ENCODE peak calls at places on chromosome 15, in nine cellular contexts. F is CD8-positive, alpha-beta T cell; J is right lobe of liver; S is GM23248; G is suprapubic skin; O is ovary; C is body of pancreas; N is fibroblast of lung; Y is uterus. Q is an unnamed sample. For H3K4me1, the result is how much of the 10 kb centered on the place peaks cover.

GRCh38 chr15:42695527-42696071 is 41.3 kb downstream of the CDAN1 start:
- DNase-seq in Y (no peak), O (no peak), J (no peak), S (no peak), C (no peak), G (no peak), N (no peak), F (no peak), Q (no peak)

GRCh38 chr15:62706361-62706760 is 336.2 kb upstream of the TPM1 start:
- DNase-seq in O (no peak), F (no peak), J (no peak), Y (no peak), G (no peak), C (no peak), S (no peak), N (peak), Q (no peak)

GRCh38 chr15:69758810-69759410 is 306.3 kb downstream of the RPLP1 start:
- DNase-seq in S (peak), F (peak), G (no peak), C (peak), J (peak), Y (no peak), O (no peak), N (peak), Q (peak)

GRCh38 chr15:40847225-40847961 is 3.5 kb downstream of the SPINT1 start:
- DNase-seq in Y (no peak), O (no peak), J (peak), F (no peak), G (no peak), N (no peak), S (no peak), C (peak), Q (peak)

GRCh38 chr15:67419705-67420104 is 101.2 kb upstream of the C15orf61 start:
- DNase-seq in C (no peak), Y (no peak), S (no peak), F (no peak), G (no peak), N (no peak), O (no peak), J (no peak), Q (no peak)

GRCh38 chr15:100309984-100310291 is 31.8 kb downstream of the ADAMTS17 start:
- DNase-seq in F (no peak), G (no peak), C (no peak), S (no peak), O (no peak), N (no peak), J (no peak), Y (no peak), Q (no peak)

GRCh38 chr15:60004846-60005351 is 788 bp downstream of the FOXB1 start:
- DNase-seq in G (no peak), Y (no peak), O (no peak), C (no peak), J (peak), F (no peak), S (peak), N (peak), Q (no peak)

GRCh38 chr15:61584410-61584809 is 355.3 kb upstream of the RORA start:
- DNase-seq in S (peak), G (no peak), C (no peak), Y (no peak), O (no peak), J (no peak), F (no peak), N (peak), Q (no peak)

GRCh38 chr15:79003301-79003700 is 58.5 kb upstream of the CTSH start:
- DNase-seq in N (no peak), G (no peak), S (peak), C (no peak), F (no peak), J (no peak), O (no peak), Y (no peak), Q (no peak)

GRCh38 chr15:99911824-99912223 is 178.6 kb upstream of the LYSMD4 start:
- DNase-seq in N (peak), S (peak), G (no peak), C (no peak), Y (no peak), F (no peak), O (no peak), J (no peak), Q (no peak)

GRCh38 chr15:41934843-41935242 is 37.5 kb downstream of the EHD4 start:
- DNase-seq in N (no peak), Y (no peak), F (peak), G (no peak), C (peak), S (no peak), J (no peak), O (no peak), Q (no peak)

DNA sequence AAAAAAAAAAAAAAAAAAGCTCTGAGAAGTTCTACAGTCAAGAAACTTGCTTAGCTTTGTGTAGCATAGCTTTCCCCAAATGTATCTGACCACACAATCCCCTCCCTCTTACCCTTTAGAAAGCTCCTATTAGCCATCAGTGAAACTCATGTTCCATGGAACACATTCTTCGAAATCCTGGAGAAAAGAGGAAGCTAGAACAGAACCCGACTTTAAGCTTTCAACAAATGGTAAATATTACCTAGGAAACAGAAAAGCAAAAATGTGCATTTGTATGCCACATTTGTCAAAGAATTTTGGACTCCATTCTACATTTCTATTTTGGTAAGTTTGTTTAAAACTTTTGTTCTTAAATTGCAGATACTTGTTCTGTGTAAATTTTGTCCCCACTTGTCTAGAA is 17.4 kb upstream of the CRTC3 start:
- DNase-seq in J (no peak), O (no peak), F (no peak), G (no peak), S (no peak), Y (no peak), N (no peak), C (no peak), Q (no peak)
- H3K4me1 ChIP-seq in J (under half), O (under half), F (under half), G (under half), S (under half), Y (under half), N (under half), C (under half), Q (under half)

DNA sequence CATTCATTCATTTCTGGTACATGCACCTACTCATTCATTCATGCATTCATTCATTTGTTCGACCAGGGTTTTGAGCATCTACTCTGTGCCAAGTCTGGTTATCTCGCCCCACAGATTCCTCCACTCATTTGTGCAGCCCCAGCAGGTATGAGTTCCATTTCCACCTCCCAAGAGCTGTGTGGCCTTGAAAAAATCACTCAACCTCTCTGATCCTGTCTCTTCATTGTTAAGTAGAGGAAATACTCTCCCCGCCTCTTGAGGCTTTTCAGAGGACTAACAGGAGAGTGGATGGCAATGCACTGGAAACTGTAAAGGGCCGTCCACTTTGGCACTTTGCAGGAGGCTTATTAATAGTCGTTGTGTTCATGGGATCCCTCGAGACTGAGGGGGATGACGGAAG is 61.8 kb downstream of the CYP11A1 start:
- DNase-seq in C (no peak), F (no peak), G (no peak), N (no peak), S (no peak), O (no peak), J (no peak), Y (no peak), Q (no peak)
- H3K4me1 ChIP-seq in C (under half), F (under half), G (under half), N (under half), S (under half), O (under half), J (under half), Y (under half), Q (under half)

DNA sequence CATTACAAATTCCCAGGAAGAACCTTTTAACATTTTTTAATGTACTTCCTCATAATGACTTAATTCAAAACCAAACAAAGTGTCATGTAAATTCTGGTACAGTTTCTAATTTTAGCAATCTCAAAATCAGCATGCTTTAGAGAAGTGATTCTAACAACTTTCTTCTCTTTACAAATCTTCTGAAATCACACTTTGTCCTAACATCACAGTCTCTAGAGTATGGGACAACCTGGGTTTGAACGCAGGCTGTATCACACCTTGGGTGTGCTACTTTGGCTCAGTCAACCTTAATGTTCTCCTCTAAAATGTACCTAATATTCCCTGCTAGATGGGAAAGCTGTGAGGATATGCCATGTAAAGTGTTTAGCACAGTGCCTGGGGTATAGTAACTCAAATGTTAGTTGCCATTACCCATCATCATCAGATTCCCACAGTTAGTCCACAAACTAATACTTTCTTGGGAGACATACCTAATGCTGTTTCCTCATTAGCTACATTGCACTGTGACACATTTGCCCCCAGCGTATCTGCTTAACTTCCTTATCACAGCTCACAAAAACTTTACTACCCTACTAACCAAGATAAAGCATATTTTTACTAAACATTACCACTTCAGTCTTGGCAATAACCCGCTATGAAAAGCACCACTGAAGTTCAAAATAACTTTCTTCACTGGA is 3.1 kb downstream of the TSPAN3 start:
- DNase-seq in G (no peak), J (no peak), Y (no peak), N (no peak), C (no peak), S (no peak), O (no peak), F (no peak), Q (no peak)
- H3K4me1 ChIP-seq in G (under half), J (half or more), Y (under half), N (under half), C (half or more), S (under half), O (under half), F (under half), Q (half or more)

DNA sequence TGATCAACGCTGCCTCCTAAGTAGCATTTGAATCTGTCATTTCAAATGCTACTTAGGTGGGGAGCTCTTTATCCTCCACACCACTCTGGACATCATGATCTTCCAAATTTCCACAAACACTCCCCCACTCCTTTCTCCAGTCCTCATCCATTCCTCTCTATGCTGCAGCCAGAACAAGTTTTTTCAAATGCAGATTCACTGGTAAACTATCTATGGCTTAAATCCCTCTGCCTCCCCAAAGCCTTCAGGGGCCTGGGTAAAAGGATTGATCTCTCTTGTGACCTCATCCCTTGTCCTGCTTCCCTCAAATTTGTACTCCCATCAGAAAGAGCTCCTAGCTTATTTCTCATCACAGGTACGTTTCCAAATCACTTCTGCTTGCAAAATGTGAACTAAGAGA is 1.3 kb upstream of the AEN start:
- DNase-seq in O (no peak), N (no peak), C (no peak), F (no peak), J (no peak), Y (no peak), G (no peak), S (no peak), Q (no peak)
- H3K4me1 ChIP-seq in O (under half), N (under half), C (half or more), F (under half), J (under half), Y (under half), G (under half), S (under half), Q (under half)

GRCh38 chr15:93065641-93066045 is 23.4 kb downstream of the RGMA start:
- DNase-seq in F (no peak), J (no peak), O (no peak), N (no peak), C (no peak), Y (no peak), S (no peak), G (no peak), Q (no peak)

GRCh38 chr15:93067649-93068085 is 21.3 kb downstream of the RGMA start:
- DNase-seq in C (no peak), J (no peak), F (no peak), N (no peak), G (no peak), S (peak), Y (no peak), O (no peak), Q (no peak)

GRCh38 chr15:93068581-93069199 is 20.3 kb downstream of the RGMA start:
- DNase-seq in Y (no peak), F (no peak), C (no peak), J (no peak), O (no peak), S (no peak), G (no peak), N (no peak), Q (no peak)

GRCh38 chr15:93066103-93066725 is 22.8 kb downstream of the RGMA start:
- DNase-seq in F (no peak), S (no peak), Y (no peak), O (no peak), J (no peak), G (no peak), N (no peak), C (no peak), Q (no peak)

GRCh38 chr15:93066834-93067648 is 22.0 kb downstream of the RGMA start:
- DNase-seq in G (no peak), J (no peak), O (no peak), N (no peak), S (no peak), Y (no peak), C (no peak), F (no peak), Q (no peak)
- H3K4me1 ChIP-seq in G (half or more), J (under half), O (under half), N (under half), S (under half), Y (under half), C (under half), F (under half), Q (half or more)

Q was measured in left ventricle myocardium inferior.